ENCODE peak calls at places on chromosomes 11 and 22, in six cellular contexts. N is AG04449, X is astrocyte of the cerebellum, F is left ventricle myocardium inferior, G is A549, I is breast epithelium. B is an unnamed sample.

GRCh38 chr11:71302534-71302909 is 50.1 kb upstream of the SHANK2 start:
- DNase-seq in N (no peak), F (no peak), I (no peak), G (no peak), X (no peak), B (no peak)

GRCh38 chr22:24968066-24968561 is 15.6 kb downstream of the KIAA1671 start:
- DNase-seq in F (no peak), N (no peak), I (peak), G (no peak), X (no peak), B (peak)

GRCh38 chr11:36123353-36124220 is 165.6 kb downstream of the COMMD9 start:
- DNase-seq in I (no peak), G (no peak), F (no peak), N (no peak), X (no peak), B (no peak)

GRCh38 chr11:79438631-79439429 is 2.0 kb downstream of the TENM4 start:
- DNase-seq in X (no peak), F (peak), N (no peak), I (no peak), G (no peak), B (peak)

GRCh38 chr11:11157201-11157600 is 195.8 kb downstream of the CSNK2A3 start:
- DNase-seq in I (no peak), N (no peak), X (no peak), G (peak), F (no peak), B (peak)

GRCh38 chr11:11789735-11790369 is 51.9 kb upstream of the USP47 start:
- DNase-seq in G (peak), X (no peak), I (no peak), N (no peak), F (no peak), B (peak)

GRCh38 chr11:14971865-14972580 is at the start of gene CALCA:
- DNase-seq in N (no peak), I (no peak), G (no peak), F (no peak), X (no peak), B (peak)

GRCh38 chr22:35648066-35649025 is at the start of gene APOL6:
- DNase-seq in G (peak), X (no peak), N (no peak), I (no peak), F (no peak), B (peak)

GRCh38 chr11:74683941-74684481 is 47.2 kb downstream of the CHRDL2 start:
- DNase-seq in N (no peak), I (no peak), F (no peak), G (no peak), X (no peak), B (peak)

GRCh38 chr11:12246169-12246568 is 131.2 kb upstream of the PARVA start:
- DNase-seq in I (no peak), N (no peak), X (no peak), G (no peak), F (no peak), B (no peak)

GRCh38 chr11:77734890-77735289 is 85.6 kb downstream of the RSF1 start:
- DNase-seq in X (no peak), I (no peak), F (no peak), N (no peak), G (no peak), B (no peak)

GRCh38 chr11:60959445-60959844 is 7.5 kb upstream of the SLC15A3 start:
- DNase-seq in N (no peak), I (no peak), G (no peak), X (no peak), F (no peak), B (no peak)

GRCh38 chr11:31110825-31111224 is 258.7 kb downstream of the DCDC1 start:
- DNase-seq in F (no peak), I (no peak), G (no peak), X (no peak), N (no peak), B (peak)

GRCh38 chr11:10394229-10395100 is 60.6 kb upstream of the AMPD3 start:
- DNase-seq in G (peak), X (no peak), N (no peak), F (no peak), I (no peak), B (peak)

GRCh38 chr11:72591785-72592490 is 82.3 kb downstream of the PDE2A start:
- DNase-seq in G (no peak), X (no peak), N (no peak), I (no peak), F (no peak), B (no peak)

GRCh38 chr11:61183645-61184044 is 19.7 kb upstream of the PGA3 start:
- DNase-seq in F (no peak), N (no peak), I (no peak), G (no peak), X (no peak), B (no peak)

GRCh38 chr22:23246982-23247766 is 66.9 kb downstream of the BCR start:
- DNase-seq in F (no peak), X (no peak), I (no peak), G (no peak), N (no peak), B (no peak)

GRCh38 chr11:98616256-98616655 is 404.5 kb upstream of the CNTN5 start:
- DNase-seq in F (no peak), N (no peak), I (no peak), G (no peak), X (no peak), B (no peak)

GRCh38 chr11:109696191-109696897 is 274.4 kb downstream of the C11orf87 start:
- DNase-seq in I (no peak), X (no peak), N (no peak), F (no peak), G (no peak), B (peak)

GRCh38 chr11:130428271-130428670 is at the start of gene ADAMTS8:
- DNase-seq in X (no peak), I (no peak), F (no peak), G (no peak), N (no peak), B (no peak)

GRCh38 chr11:119752324-119752723 is 23.3 kb upstream of the NECTIN1 start:
- DNase-seq in G (no peak), N (no peak), F (no peak), I (peak), X (no peak), B (no peak)

GRCh38 chr11:123428221-123428631 is 1.8 kb upstream of the GRAMD1B start:
- DNase-seq in I (no peak), F (no peak), G (no peak), N (no peak), X (no peak), B (peak)

DNA sequence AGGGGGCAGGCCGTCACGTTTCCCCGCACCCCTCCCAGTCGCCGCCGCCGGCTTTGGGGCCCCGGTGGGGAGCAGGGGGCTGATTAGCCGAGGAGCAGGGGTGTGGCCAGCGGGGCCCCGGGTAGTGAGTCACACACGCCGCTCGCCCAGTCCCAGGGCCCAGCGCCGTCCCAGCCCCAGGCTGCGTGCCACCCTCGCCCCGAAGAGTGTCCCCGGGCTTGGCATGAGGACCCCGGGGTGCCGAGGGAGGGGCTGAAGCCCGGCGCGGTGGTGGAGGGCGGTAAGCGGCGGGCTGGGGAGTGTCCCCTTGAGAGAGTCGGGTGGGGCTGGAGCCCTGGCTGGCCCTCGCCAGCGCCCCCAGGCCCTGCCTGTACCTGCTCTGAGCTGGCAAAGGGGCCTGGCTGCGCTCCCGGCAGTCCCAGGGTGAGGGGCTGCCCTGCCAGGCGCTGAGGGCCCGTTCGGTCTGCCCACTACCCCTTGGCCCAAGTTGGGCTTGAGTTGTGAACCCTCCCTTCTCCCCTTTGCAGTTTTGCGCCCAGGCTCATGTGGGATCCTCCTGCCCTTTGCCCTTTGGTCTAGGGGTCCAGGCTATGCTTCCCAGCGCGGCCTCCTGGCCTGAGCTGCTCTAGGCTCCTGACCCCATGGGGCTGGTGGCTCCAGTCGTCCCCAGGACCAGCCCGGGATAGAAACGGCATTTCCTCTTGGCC is 34.6 kb downstream of the PRDM11 start:
- DNase-seq in N (no peak), G (peak), X (no peak), I (peak), F (peak), B (peak)
- TF ChIP-seq CTCF in N (no peak), G (no peak), X (no peak), I (no peak), F (no peak), B (no peak)

GRCh38 chr22:21868651-21869050 is 1.2 kb upstream of the MAPK1 start:
- DNase-seq in X (no peak), F (no peak), G (no peak), N (no peak), I (no peak), B (no peak)

GRCh38 chr22:21866821-21867527 is 471 bp downstream of the MAPK1 start:
- DNase-seq in G (peak), X (no peak), F (peak), N (no peak), I (no peak), B (peak)

GRCh38 chr22:21862386-21863242 is 4.8 kb downstream of the MAPK1 start:
- DNase-seq in I (no peak), G (no peak), F (no peak), N (no peak), X (no peak), B (no peak)

GRCh38 chr22:21865041-21865440 is 2.4 kb downstream of the MAPK1 start:
- DNase-seq in I (no peak), G (no peak), F (no peak), N (peak), X (peak), B (peak)

GRCh38 chr22:21867528-21868266 is at the start of gene MAPK1:
- DNase-seq in G (peak), N (no peak), F (peak), X (peak), I (peak), B (peak)
- TF ChIP-seq CTCF in G (no peak), N (peak), F (peak), X (peak), I (peak), B (peak)

GRCh38 chr22:44033689-44034088 is 9.6 kb downstream of the PARVB start:
- DNase-seq in X (no peak), N (no peak), G (no peak), F (no peak), I (no peak), B (no peak)

GRCh38 chr22:44039566-44040171 is 15.6 kb downstream of the PARVB start:
- DNase-seq in N (no peak), F (no peak), X (no peak), I (no peak), G (no peak), B (no peak)

GRCh38 chr22:44042822-44043221 is 18.7 kb downstream of the PARVB start:
- DNase-seq in I (no peak), F (no peak), X (no peak), N (no peak), G (no peak), B (peak)

GRCh38 chr22:44033287-44033686 is 9.2 kb downstream of the PARVB start:
- DNase-seq in I (no peak), F (no peak), X (no peak), N (no peak), G (no peak), B (no peak)

DNA sequence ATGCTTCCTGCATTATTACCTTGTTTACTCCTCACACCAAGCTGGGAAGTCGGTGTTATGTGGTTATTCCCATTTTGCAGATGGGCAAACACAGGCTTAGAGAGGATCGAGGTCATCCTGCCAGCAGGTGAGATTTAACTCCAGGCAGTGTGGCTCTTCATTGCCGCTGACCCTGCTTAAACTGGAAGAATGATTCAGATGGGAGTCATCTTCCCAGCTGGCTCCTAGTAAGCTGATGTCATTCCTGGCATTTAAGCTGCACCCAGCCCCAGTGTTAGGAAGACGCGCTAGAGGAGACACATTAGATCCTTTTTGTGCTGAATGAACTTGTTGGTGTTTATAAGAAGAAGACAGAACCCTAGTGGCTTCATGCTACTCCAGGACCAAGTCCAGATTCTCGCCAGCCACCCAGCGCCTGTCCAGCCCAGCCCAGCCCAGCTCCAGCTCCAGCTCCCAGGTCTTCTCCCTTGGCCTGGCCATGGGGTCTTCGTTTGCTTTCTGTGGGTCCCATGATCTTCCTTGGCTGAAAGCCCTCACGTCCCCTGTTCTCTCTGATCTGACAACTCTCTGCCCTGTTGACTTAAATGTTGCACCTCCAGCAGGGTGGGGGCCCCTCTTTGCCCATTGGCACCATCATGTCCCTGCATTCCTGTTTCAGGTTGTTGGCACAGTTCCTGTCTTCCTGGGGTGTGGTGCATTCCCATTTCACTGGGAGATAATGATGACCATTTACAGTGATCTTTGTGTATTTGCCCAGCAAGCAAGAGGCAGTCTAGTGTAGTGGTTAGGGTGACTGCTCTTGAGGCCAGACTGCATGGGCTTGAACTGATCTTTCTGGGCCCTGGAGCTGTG is 13.6 kb downstream of the PARVB start:
- DNase-seq in F (no peak), X (peak), I (no peak), G (peak), N (peak), B (peak)
- TF ChIP-seq CTCF in F (no peak), X (no peak), I (no peak), G (no peak), N (no peak), B (no peak)

GRCh38 chr22:44889233-44889878 is 120.4 kb downstream of the PHF21B start:
- DNase-seq in X (no peak), I (peak), G (no peak), N (no peak), F (no peak), B (no peak)
- TF ChIP-seq CTCF in X (no peak), I (no peak), G (no peak), N (no peak), F (peak), B (no peak)

GRCh38 chr22:50325444-50326224 is 1.2 kb downstream of the DENND6B start:
- DNase-seq in G (no peak), I (no peak), X (no peak), F (no peak), N (no peak), B (no peak)

GRCh38 chr22:50327711-50328019 is 853 bp upstream of the DENND6B start:
- DNase-seq in I (no peak), F (no peak), X (no peak), N (no peak), G (no peak), B (no peak)

GRCh38 chr22:50326225-50326958 is 420 bp downstream of the DENND6B start:
- DNase-seq in N (no peak), X (no peak), F (no peak), G (no peak), I (no peak), B (no peak)

GRCh38 chr22:50329236-50329635 is 2.4 kb upstream of the DENND6B start:
- DNase-seq in X (no peak), F (no peak), N (no peak), I (no peak), G (no peak), B (no peak)

GRCh38 chr22:50326959-50327710 is at the start of gene DENND6B:
- DNase-seq in I (no peak), F (peak), N (no peak), G (peak), X (peak), B (peak)
- TF ChIP-seq CTCF in I (peak), F (peak), N (peak), G (peak), X (peak), B (peak)

DNA sequence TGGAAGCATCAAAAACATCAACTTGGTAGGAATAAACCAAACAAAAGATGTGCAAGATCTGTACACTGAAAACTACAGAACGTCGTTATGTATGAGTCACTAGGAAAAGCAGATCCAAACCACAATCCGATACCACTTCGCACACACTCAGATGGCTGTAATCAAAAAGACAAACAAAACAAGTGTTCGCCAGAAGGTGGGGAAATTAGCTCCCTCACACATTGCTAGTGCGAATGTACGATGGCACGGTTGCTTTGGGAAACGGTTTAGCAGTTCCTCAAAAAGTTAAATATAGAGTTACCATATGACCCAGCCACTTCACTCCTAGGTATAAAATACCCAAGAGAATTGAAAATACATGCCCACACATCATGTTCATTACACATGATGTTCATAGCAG is 14.8 kb upstream of the CARD10 start:
- DNase-seq in X (peak), G (no peak), N (peak), I (no peak), F (no peak), B (peak)
- TF ChIP-seq CTCF in X (peak), G (no peak), N (no peak), I (no peak), F (no peak), B (no peak)

B was measured in fibroblast of the aortic adventitia.